ENCODE peak calls at places on chromosomes 5 and 9, in ten cellular contexts. One of them, this sample, is unnamed.

GRCh38 chr5:180790020-180790419 is 12.6 kb downstream of the MGAT1 start:
- DNase-seq in kidney: no peak
- DNase-seq in cardiac muscle cell: no peak
- DNase-seq in spleen: peak
- DNase-seq in upper lobe of right lung: no peak
- DNase-seq in astrocyte: no peak
- DNase-seq in K562: no peak
- DNase-seq in CD8-positive, alpha-beta memory T cell: no peak
- DNase-seq in HCT116: no peak
- DNase-seq in fibroblast of lung: no peak
- DNase-seq in this sample: no peak

GRCh38 chr9:116596646-116597045 is 90.5 kb upstream of the TRIM32 start:
- DNase-seq in cardiac muscle cell: no peak
- DNase-seq in HCT116: no peak
- DNase-seq in astrocyte: no peak
- DNase-seq in spleen: no peak
- DNase-seq in K562: no peak
- DNase-seq in fibroblast of lung: no peak
- DNase-seq in CD8-positive, alpha-beta memory T cell: no peak
- DNase-seq in kidney: no peak
- DNase-seq in upper lobe of right lung: no peak
- DNase-seq in this sample: no peak

GRCh38 chr9:114002271-114002985 is 75.7 kb downstream of the AMBP start:
- DNase-seq in upper lobe of right lung: no peak
- DNase-seq in K562: no peak
- DNase-seq in cardiac muscle cell: no peak
- DNase-seq in HCT116: no peak
- DNase-seq in CD8-positive, alpha-beta memory T cell: no peak
- DNase-seq in kidney: peak
- DNase-seq in fibroblast of lung: no peak
- DNase-seq in astrocyte: no peak
- DNase-seq in spleen: peak
- DNase-seq in this sample: no peak

GRCh38 chr5:74640450-74641013 is at the start of gene ENC1:
- DNase-seq in cardiac muscle cell: peak
- DNase-seq in CD8-positive, alpha-beta memory T cell: peak
- DNase-seq in fibroblast of lung: peak
- DNase-seq in K562: peak
- DNase-seq in kidney: peak
- DNase-seq in upper lobe of right lung: peak
- DNase-seq in HCT116: peak
- DNase-seq in astrocyte: peak
- DNase-seq in spleen: peak
- DNase-seq in this sample: no peak

GRCh38 chr5:4189317-4189716 is 593.7 kb downstream of the IRX1 start:
- DNase-seq in HCT116: no peak
- DNase-seq in fibroblast of lung: no peak
- DNase-seq in cardiac muscle cell: no peak
- DNase-seq in K562: no peak
- DNase-seq in astrocyte: no peak
- DNase-seq in spleen: no peak
- DNase-seq in kidney: no peak
- DNase-seq in upper lobe of right lung: no peak
- DNase-seq in CD8-positive, alpha-beta memory T cell: no peak
- DNase-seq in this sample: no peak

GRCh38 chr9:130315446-130316226 is 50.1 kb downstream of the HMCN2 start:
- DNase-seq in upper lobe of right lung: no peak
- DNase-seq in fibroblast of lung: no peak
- DNase-seq in astrocyte: no peak
- DNase-seq in K562: no peak
- DNase-seq in spleen: no peak
- DNase-seq in kidney: no peak
- DNase-seq in HCT116: no peak
- DNase-seq in CD8-positive, alpha-beta memory T cell: no peak
- DNase-seq in cardiac muscle cell: no peak
- DNase-seq in this sample: no peak

GRCh38 chr5:170571331-170571731 is 67.5 kb downstream of the KCNIP1 start:
- DNase-seq in spleen: no peak
- DNase-seq in HCT116: no peak
- DNase-seq in upper lobe of right lung: no peak
- DNase-seq in astrocyte: peak
- DNase-seq in kidney: no peak
- DNase-seq in CD8-positive, alpha-beta memory T cell: no peak
- DNase-seq in K562: no peak
- DNase-seq in cardiac muscle cell: no peak
- DNase-seq in fibroblast of lung: no peak
- DNase-seq in this sample: no peak

GRCh38 chr5:59065551-59065950 is 482.7 kb downstream of the RAB3C start:
- DNase-seq in CD8-positive, alpha-beta memory T cell: no peak
- DNase-seq in fibroblast of lung: peak
- DNase-seq in cardiac muscle cell: no peak
- DNase-seq in kidney: no peak
- DNase-seq in HCT116: no peak
- DNase-seq in astrocyte: peak
- DNase-seq in K562: no peak
- DNase-seq in upper lobe of right lung: no peak
- DNase-seq in spleen: no peak
- DNase-seq in this sample: no peak

GRCh38 chr5:149397530-149397929 is 18.4 kb upstream of the IL17B start:
- DNase-seq in CD8-positive, alpha-beta memory T cell: no peak
- DNase-seq in cardiac muscle cell: no peak
- DNase-seq in HCT116: no peak
- DNase-seq in kidney: peak
- DNase-seq in spleen: no peak
- DNase-seq in astrocyte: peak
- DNase-seq in upper lobe of right lung: no peak
- DNase-seq in fibroblast of lung: peak
- DNase-seq in K562: no peak
- DNase-seq in this sample: no peak

GRCh38 chr9:69955536-69956355 is 87.9 kb upstream of the MAMDC2 start:
- DNase-seq in spleen: no peak
- DNase-seq in kidney: no peak
- DNase-seq in upper lobe of right lung: no peak
- DNase-seq in fibroblast of lung: no peak
- DNase-seq in CD8-positive, alpha-beta memory T cell: no peak
- DNase-seq in K562: no peak
- DNase-seq in cardiac muscle cell: no peak
- DNase-seq in HCT116: no peak
- DNase-seq in astrocyte: no peak
- DNase-seq in this sample: no peak

GRCh38 chr5:126811515-126812198 is 34.7 kb downstream of the LMNB1 start:
- DNase-seq in CD8-positive, alpha-beta memory T cell: no peak
- DNase-seq in cardiac muscle cell: no peak
- DNase-seq in upper lobe of right lung: no peak
- DNase-seq in kidney: no peak
- DNase-seq in astrocyte: peak
- DNase-seq in spleen: no peak
- DNase-seq in fibroblast of lung: no peak
- DNase-seq in K562: no peak
- DNase-seq in HCT116: no peak
- DNase-seq in this sample: no peak
- H3K27ac ChIP-seq in CD8-positive, alpha-beta memory T cell: peak
- H3K27ac ChIP-seq in cardiac muscle cell: peak
- H3K27ac ChIP-seq in upper lobe of right lung: peak
- H3K27ac ChIP-seq in kidney: no peak
- H3K27ac ChIP-seq in astrocyte: peak
- H3K27ac ChIP-seq in spleen: peak
- H3K27ac ChIP-seq in fibroblast of lung: no peak
- H3K27ac ChIP-seq in K562: no peak
- H3K27ac ChIP-seq in HCT116: no peak
- H3K27ac ChIP-seq in this sample: peak

GRCh38 chr5:173891367-173891766 is 3.2 kb downstream of the CPEB4 start:
- DNase-seq in kidney: no peak
- DNase-seq in fibroblast of lung: no peak
- DNase-seq in HCT116: no peak
- DNase-seq in K562: no peak
- DNase-seq in CD8-positive, alpha-beta memory T cell: no peak
- DNase-seq in astrocyte: no peak
- DNase-seq in cardiac muscle cell: no peak
- DNase-seq in spleen: no peak
- DNase-seq in upper lobe of right lung: no peak
- DNase-seq in this sample: no peak

GRCh38 chr5:173893192-173893561 is 5.0 kb downstream of the CPEB4 start:
- DNase-seq in kidney: no peak
- DNase-seq in HCT116: no peak
- DNase-seq in CD8-positive, alpha-beta memory T cell: no peak
- DNase-seq in cardiac muscle cell: no peak
- DNase-seq in astrocyte: no peak
- DNase-seq in upper lobe of right lung: no peak
- DNase-seq in fibroblast of lung: no peak
- DNase-seq in spleen: no peak
- DNase-seq in K562: no peak
- DNase-seq in this sample: no peak

GRCh38 chr5:173888473-173889135 is 455 bp downstream of the CPEB4 start:
- DNase-seq in HCT116: no peak
- DNase-seq in fibroblast of lung: peak
- DNase-seq in spleen: peak
- DNase-seq in kidney: peak
- DNase-seq in cardiac muscle cell: peak
- DNase-seq in astrocyte: no peak
- DNase-seq in upper lobe of right lung: peak
- DNase-seq in K562: peak
- DNase-seq in CD8-positive, alpha-beta memory T cell: no peak
- DNase-seq in this sample: no peak

GRCh38 chr5:173887610-173888472 is at the start of gene CPEB4:
- DNase-seq in kidney: peak
- DNase-seq in upper lobe of right lung: peak
- DNase-seq in CD8-positive, alpha-beta memory T cell: peak
- DNase-seq in cardiac muscle cell: peak
- DNase-seq in astrocyte: peak
- DNase-seq in HCT116: peak
- DNase-seq in fibroblast of lung: peak
- DNase-seq in spleen: peak
- DNase-seq in K562: peak
- DNase-seq in this sample: peak

DNA sequence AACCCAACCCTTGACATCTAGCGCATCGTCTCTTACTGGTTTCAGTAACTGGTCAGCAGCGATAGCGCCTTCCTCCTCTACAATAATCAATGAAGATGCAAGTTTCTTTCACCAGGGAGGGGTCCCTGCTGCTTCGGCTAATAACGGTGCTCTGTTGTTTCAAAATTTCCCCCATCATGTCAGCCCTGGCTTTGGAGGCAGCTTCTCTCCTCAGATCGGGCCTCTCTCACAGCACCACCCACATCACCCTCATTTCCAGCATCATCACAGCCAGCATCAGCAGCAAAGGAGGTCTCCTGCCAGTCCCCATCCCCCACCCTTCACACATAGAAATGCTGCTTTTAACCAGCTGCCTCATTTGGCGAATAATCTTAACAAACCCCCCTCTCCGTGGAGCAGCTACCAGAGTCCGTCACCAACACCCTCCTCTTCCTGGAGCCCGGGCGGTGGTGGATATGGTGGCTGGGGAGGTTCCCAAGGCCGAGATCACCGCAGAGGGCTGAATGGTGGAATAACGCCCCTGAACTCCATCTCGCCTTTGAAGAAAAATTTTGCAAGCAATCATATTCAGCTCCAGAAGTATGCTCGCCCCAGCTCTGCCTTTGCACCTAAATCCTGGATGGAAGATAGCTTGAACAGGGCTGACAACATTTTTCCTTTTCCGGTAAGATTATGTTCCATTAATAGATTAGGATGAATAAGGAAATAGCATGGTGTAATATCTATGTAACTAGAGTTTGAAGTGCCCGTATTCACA is 2.2 kb downstream of the CPEB4 start:
- DNase-seq in kidney: no peak
- DNase-seq in K562: peak
- DNase-seq in cardiac muscle cell: peak
- DNase-seq in HCT116: no peak
- DNase-seq in astrocyte: no peak
- DNase-seq in spleen: no peak
- DNase-seq in fibroblast of lung: peak
- DNase-seq in CD8-positive, alpha-beta memory T cell: no peak
- DNase-seq in upper lobe of right lung: no peak
- DNase-seq in this sample: no peak
- H3K27ac ChIP-seq in kidney: peak
- H3K27ac ChIP-seq in K562: peak
- H3K27ac ChIP-seq in cardiac muscle cell: peak
- H3K27ac ChIP-seq in HCT116: no peak
- H3K27ac ChIP-seq in astrocyte: peak
- H3K27ac ChIP-seq in spleen: peak
- H3K27ac ChIP-seq in fibroblast of lung: peak
- H3K27ac ChIP-seq in CD8-positive, alpha-beta memory T cell: peak
- H3K27ac ChIP-seq in upper lobe of right lung: peak
- H3K27ac ChIP-seq in this sample: peak

GRCh38 chr5:125257057-125257970 is 510.9 kb upstream of the ZNF608 start:
- DNase-seq in upper lobe of right lung: no peak
- DNase-seq in K562: no peak
- DNase-seq in kidney: no peak
- DNase-seq in cardiac muscle cell: peak
- DNase-seq in HCT116: no peak
- DNase-seq in fibroblast of lung: peak
- DNase-seq in CD8-positive, alpha-beta memory T cell: no peak
- DNase-seq in astrocyte: peak
- DNase-seq in spleen: no peak
- DNase-seq in this sample: no peak
- H3K27ac ChIP-seq in upper lobe of right lung: no peak
- H3K27ac ChIP-seq in K562: no peak
- H3K27ac ChIP-seq in kidney: no peak
- H3K27ac ChIP-seq in cardiac muscle cell: peak
- H3K27ac ChIP-seq in HCT116: no peak
- H3K27ac ChIP-seq in fibroblast of lung: no peak
- H3K27ac ChIP-seq in CD8-positive, alpha-beta memory T cell: no peak
- H3K27ac ChIP-seq in astrocyte: no peak
- H3K27ac ChIP-seq in spleen: no peak
- H3K27ac ChIP-seq in this sample: peak

GRCh38 chr9:104774831-104775573 is 11.1 kb downstream of the NIPSNAP3B start:
- DNase-seq in CD8-positive, alpha-beta memory T cell: no peak
- DNase-seq in spleen: peak
- DNase-seq in HCT116: no peak
- DNase-seq in astrocyte: no peak
- DNase-seq in cardiac muscle cell: peak
- DNase-seq in upper lobe of right lung: no peak
- DNase-seq in kidney: no peak
- DNase-seq in fibroblast of lung: no peak
- DNase-seq in K562: peak
- DNase-seq in this sample: no peak

GRCh38 chr9:104774132-104774531 is 10.2 kb downstream of the NIPSNAP3B start:
- DNase-seq in astrocyte: no peak
- DNase-seq in fibroblast of lung: no peak
- DNase-seq in kidney: no peak
- DNase-seq in CD8-positive, alpha-beta memory T cell: no peak
- DNase-seq in spleen: no peak
- DNase-seq in HCT116: no peak
- DNase-seq in K562: no peak
- DNase-seq in cardiac muscle cell: no peak
- DNase-seq in upper lobe of right lung: no peak
- DNase-seq in this sample: no peak

GRCh38 chr9:104776787-104777186 is 12.9 kb downstream of the NIPSNAP3B start:
- DNase-seq in CD8-positive, alpha-beta memory T cell: no peak
- DNase-seq in upper lobe of right lung: no peak
- DNase-seq in HCT116: no peak
- DNase-seq in astrocyte: peak
- DNase-seq in fibroblast of lung: no peak
- DNase-seq in K562: no peak
- DNase-seq in cardiac muscle cell: no peak
- DNase-seq in kidney: no peak
- DNase-seq in spleen: no peak
- DNase-seq in this sample: no peak

GRCh38 chr9:104775961-104776360 is 12.0 kb downstream of the NIPSNAP3B start:
- DNase-seq in upper lobe of right lung: no peak
- DNase-seq in astrocyte: no peak
- DNase-seq in HCT116: no peak
- DNase-seq in K562: no peak
- DNase-seq in CD8-positive, alpha-beta memory T cell: no peak
- DNase-seq in kidney: no peak
- DNase-seq in fibroblast of lung: no peak
- DNase-seq in cardiac muscle cell: no peak
- DNase-seq in spleen: no peak
- DNase-seq in this sample: no peak

GRCh38 chr9:104775574-104775936 is 11.6 kb downstream of the NIPSNAP3B start:
- DNase-seq in K562: no peak
- DNase-seq in upper lobe of right lung: no peak
- DNase-seq in astrocyte: no peak
- DNase-seq in HCT116: no peak
- DNase-seq in CD8-positive, alpha-beta memory T cell: no peak
- DNase-seq in cardiac muscle cell: no peak
- DNase-seq in fibroblast of lung: no peak
- DNase-seq in spleen: no peak
- DNase-seq in kidney: no peak
- DNase-seq in this sample: no peak
- H3K27ac ChIP-seq in K562: peak
- H3K27ac ChIP-seq in upper lobe of right lung: no peak
- H3K27ac ChIP-seq in astrocyte: no peak
- H3K27ac ChIP-seq in HCT116: no peak
- H3K27ac ChIP-seq in CD8-positive, alpha-beta memory T cell: no peak
- H3K27ac ChIP-seq in cardiac muscle cell: peak
- H3K27ac ChIP-seq in fibroblast of lung: no peak
- H3K27ac ChIP-seq in spleen: peak
- H3K27ac ChIP-seq in kidney: no peak
- H3K27ac ChIP-seq in this sample: no peak

This sample was measured in epithelial cell of prostate.